ENCODE peak calls at places on chromosomes 4 and X, in six cellular contexts. One of them, this sample, is unnamed. For H3K9me3, the result is how much of the 10 kb centered on the place peaks cover.

GRCh38 chr4:105641876-105642275 is 66.6 kb downstream of the INTS12 start:
- DNase-seq in neural progenitor cell: no peak
- DNase-seq in cardiac muscle cell: no peak
- DNase-seq in fibroblast of lung: no peak
- DNase-seq in astrocyte: no peak
- DNase-seq in left lung: no peak
- DNase-seq in this sample: no peak

GRCh38 chr4:100299019-100299418 is 108.8 kb upstream of the DDIT4L start:
- DNase-seq in neural progenitor cell: peak
- DNase-seq in cardiac muscle cell: peak
- DNase-seq in fibroblast of lung: peak
- DNase-seq in astrocyte: peak
- DNase-seq in left lung: no peak
- DNase-seq in this sample: no peak

GRCh38 chrX:16023790-16024734 is 99.3 kb upstream of the GRPR start:
- DNase-seq in neural progenitor cell: peak
- DNase-seq in cardiac muscle cell: peak
- DNase-seq in fibroblast of lung: peak
- DNase-seq in astrocyte: peak
- DNase-seq in left lung: no peak
- DNase-seq in this sample: no peak

GRCh38 chr4:95415346-95415771 is 133.4 kb downstream of the UNC5C start:
- DNase-seq in neural progenitor cell: no peak
- DNase-seq in cardiac muscle cell: peak
- DNase-seq in fibroblast of lung: peak
- DNase-seq in astrocyte: peak
- DNase-seq in left lung: no peak
- DNase-seq in this sample: no peak

GRCh38 chr4:84565951-84566350 is 17.0 kb upstream of the CDS1 start:
- DNase-seq in neural progenitor cell: no peak
- DNase-seq in cardiac muscle cell: no peak
- DNase-seq in fibroblast of lung: no peak
- DNase-seq in astrocyte: no peak
- DNase-seq in left lung: no peak
- DNase-seq in this sample: no peak

GRCh38 chr4:90069151-90069550 is 58.0 kb upstream of the CCSER1 start:
- DNase-seq in neural progenitor cell: no peak
- DNase-seq in cardiac muscle cell: peak
- DNase-seq in fibroblast of lung: peak
- DNase-seq in astrocyte: peak
- DNase-seq in left lung: no peak
- DNase-seq in this sample: no peak

GRCh38 chr4:26145212-26145611 is 175.6 kb upstream of the RBPJ start:
- DNase-seq in neural progenitor cell: no peak
- DNase-seq in cardiac muscle cell: no peak
- DNase-seq in fibroblast of lung: no peak
- DNase-seq in astrocyte: no peak
- DNase-seq in left lung: no peak
- DNase-seq in this sample: no peak

GRCh38 chrX:40504801-40505605 is 75.8 kb upstream of the ATP6AP2 start:
- DNase-seq in neural progenitor cell: no peak
- DNase-seq in cardiac muscle cell: peak
- DNase-seq in fibroblast of lung: peak
- DNase-seq in astrocyte: peak
- DNase-seq in left lung: no peak
- DNase-seq in this sample: no peak

GRCh38 chrX:151476597-151476996 is 79.6 kb downstream of the VMA21 start:
- DNase-seq in neural progenitor cell: no peak
- DNase-seq in cardiac muscle cell: no peak
- DNase-seq in fibroblast of lung: no peak
- DNase-seq in astrocyte: no peak
- DNase-seq in left lung: no peak
- DNase-seq in this sample: no peak

GRCh38 chrX:16832301-16832700 is 37.9 kb downstream of the RBBP7 start:
- DNase-seq in neural progenitor cell: no peak
- DNase-seq in cardiac muscle cell: no peak
- DNase-seq in fibroblast of lung: peak
- DNase-seq in astrocyte: peak
- DNase-seq in left lung: no peak
- DNase-seq in this sample: no peak

GRCh38 chrX:13476384-13476783 is 93.0 kb upstream of the EGFL6 start:
- DNase-seq in neural progenitor cell: no peak
- DNase-seq in cardiac muscle cell: no peak
- DNase-seq in fibroblast of lung: no peak
- DNase-seq in astrocyte: no peak
- DNase-seq in left lung: no peak
- DNase-seq in this sample: no peak

GRCh38 chr4:174999407-174999806 is 81.2 kb downstream of the ADAM29 start:
- DNase-seq in neural progenitor cell: no peak
- DNase-seq in cardiac muscle cell: no peak
- DNase-seq in fibroblast of lung: peak
- DNase-seq in astrocyte: peak
- DNase-seq in left lung: no peak
- DNase-seq in this sample: no peak

GRCh38 chr4:174989791-174990190 is 71.6 kb downstream of the ADAM29 start:
- DNase-seq in neural progenitor cell: no peak
- DNase-seq in cardiac muscle cell: no peak
- DNase-seq in fibroblast of lung: no peak
- DNase-seq in astrocyte: no peak
- DNase-seq in left lung: no peak
- DNase-seq in this sample: no peak

GRCh38 chr4:174996079-174996478 is 77.9 kb downstream of the ADAM29 start:
- DNase-seq in neural progenitor cell: no peak
- DNase-seq in cardiac muscle cell: no peak
- DNase-seq in fibroblast of lung: no peak
- DNase-seq in astrocyte: no peak
- DNase-seq in left lung: no peak
- DNase-seq in this sample: peak

DNA sequence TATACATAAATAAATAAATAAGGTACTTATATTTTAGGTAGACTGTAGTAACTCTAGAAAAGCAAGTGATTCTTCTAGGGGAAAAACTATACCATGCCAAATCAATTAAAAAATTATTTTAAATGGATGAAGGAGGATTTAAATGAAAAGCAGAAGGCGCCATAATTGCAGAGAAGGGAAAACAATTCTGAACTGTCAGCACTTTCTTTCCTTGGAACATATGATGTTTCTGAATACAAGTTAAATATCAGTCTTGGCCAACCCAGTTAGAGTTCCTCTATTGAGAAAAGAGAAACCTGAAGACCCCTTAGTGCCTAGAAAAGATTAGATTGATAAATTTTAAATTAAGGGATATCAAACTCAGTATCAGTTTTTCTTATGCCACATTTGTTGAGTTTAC is 75.8 kb downstream of the ADAM29 start:
- DNase-seq in neural progenitor cell: no peak
- DNase-seq in cardiac muscle cell: no peak
- DNase-seq in fibroblast of lung: no peak
- DNase-seq in astrocyte: no peak
- DNase-seq in left lung: no peak
- DNase-seq in this sample: no peak
- H3K9me3 ChIP-seq in neural progenitor cell: under half
- H3K9me3 ChIP-seq in cardiac muscle cell: under half
- H3K9me3 ChIP-seq in fibroblast of lung: under half
- H3K9me3 ChIP-seq in astrocyte: under half
- H3K9me3 ChIP-seq in left lung: under half
- H3K9me3 ChIP-seq in this sample: under half

GRCh38 chr4:766559-767283 is 59.2 kb downstream of the CPLX1 start:
- DNase-seq in neural progenitor cell: no peak
- DNase-seq in cardiac muscle cell: no peak
- DNase-seq in fibroblast of lung: no peak
- DNase-seq in astrocyte: no peak
- DNase-seq in left lung: no peak
- DNase-seq in this sample: no peak

GRCh38 chr4:769511-769910 is 56.4 kb downstream of the CPLX1 start:
- DNase-seq in neural progenitor cell: no peak
- DNase-seq in cardiac muscle cell: no peak
- DNase-seq in fibroblast of lung: no peak
- DNase-seq in astrocyte: no peak
- DNase-seq in left lung: no peak
- DNase-seq in this sample: no peak

GRCh38 chr4:770022-770421 is 55.9 kb downstream of the CPLX1 start:
- DNase-seq in neural progenitor cell: no peak
- DNase-seq in cardiac muscle cell: no peak
- DNase-seq in fibroblast of lung: no peak
- DNase-seq in astrocyte: no peak
- DNase-seq in left lung: no peak
- DNase-seq in this sample: no peak

GRCh38 chr4:768076-768475 is 57.9 kb downstream of the CPLX1 start:
- DNase-seq in neural progenitor cell: no peak
- DNase-seq in cardiac muscle cell: no peak
- DNase-seq in fibroblast of lung: no peak
- DNase-seq in astrocyte: no peak
- DNase-seq in left lung: no peak
- DNase-seq in this sample: no peak

GRCh38 chr4:768995-769394 is 56.9 kb downstream of the CPLX1 start:
- DNase-seq in neural progenitor cell: no peak
- DNase-seq in cardiac muscle cell: no peak
- DNase-seq in fibroblast of lung: no peak
- DNase-seq in astrocyte: no peak
- DNase-seq in left lung: no peak
- DNase-seq in this sample: no peak
- H3K9me3 ChIP-seq in neural progenitor cell: under half
- H3K9me3 ChIP-seq in cardiac muscle cell: under half
- H3K9me3 ChIP-seq in fibroblast of lung: under half
- H3K9me3 ChIP-seq in astrocyte: under half
- H3K9me3 ChIP-seq in left lung: under half
- H3K9me3 ChIP-seq in this sample: under half

DNA sequence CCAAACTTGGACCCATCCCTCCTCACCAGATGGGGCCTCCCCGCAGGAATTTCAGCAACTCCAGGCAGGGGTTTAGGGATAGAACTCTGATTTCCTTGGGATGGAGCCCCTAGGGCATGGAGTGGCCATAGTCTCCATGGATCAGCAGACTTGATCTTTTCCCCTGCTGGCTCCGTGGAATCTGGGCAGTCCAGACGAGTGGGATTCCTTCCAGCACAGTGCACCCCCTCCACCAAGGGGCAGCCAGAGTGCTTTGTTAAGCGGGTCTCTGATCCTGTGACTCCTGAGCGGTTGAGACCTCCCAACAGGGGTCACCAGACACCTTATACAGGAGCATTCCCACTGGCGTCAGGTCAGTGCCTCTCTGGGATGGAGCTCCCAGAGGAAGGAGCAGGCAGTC is 40.4 kb downstream of the ENPP6 start:
- DNase-seq in neural progenitor cell: no peak
- DNase-seq in cardiac muscle cell: no peak
- DNase-seq in fibroblast of lung: no peak
- DNase-seq in astrocyte: no peak
- DNase-seq in left lung: no peak
- DNase-seq in this sample: no peak
- H3K9me3 ChIP-seq in neural progenitor cell: under half
- H3K9me3 ChIP-seq in cardiac muscle cell: under half
- H3K9me3 ChIP-seq in fibroblast of lung: under half
- H3K9me3 ChIP-seq in astrocyte: under half
- H3K9me3 ChIP-seq in left lung: under half
- H3K9me3 ChIP-seq in this sample: under half

GRCh38 chr4:146621-147020 is 22.3 kb downstream of the ZNF718 start:
- DNase-seq in neural progenitor cell: no peak
- DNase-seq in cardiac muscle cell: no peak
- DNase-seq in fibroblast of lung: no peak
- DNase-seq in astrocyte: no peak
- DNase-seq in left lung: no peak
- DNase-seq in this sample: no peak

DNA sequence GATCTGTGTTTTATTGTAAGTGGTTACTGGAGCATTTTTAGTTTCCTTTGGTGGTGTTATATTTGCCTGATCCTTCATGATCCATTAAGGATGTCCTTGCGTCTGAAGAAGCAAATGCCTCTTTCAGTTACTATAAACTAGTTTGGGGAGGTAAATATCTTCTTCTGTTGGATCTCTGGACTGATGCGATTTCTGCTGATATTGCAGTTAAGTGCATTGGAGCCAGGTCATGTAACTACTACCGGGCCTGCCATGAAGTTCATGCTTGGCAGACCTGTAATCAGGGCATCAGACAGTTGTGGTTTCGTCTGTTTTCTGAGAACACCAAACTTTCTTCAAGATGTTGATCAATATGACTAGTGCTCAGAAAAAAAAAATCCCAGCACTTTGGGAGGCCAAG is 22.9 kb downstream of the ZNF718 start:
- DNase-seq in neural progenitor cell: no peak
- DNase-seq in cardiac muscle cell: no peak
- DNase-seq in fibroblast of lung: no peak
- DNase-seq in astrocyte: no peak
- DNase-seq in left lung: no peak
- DNase-seq in this sample: no peak
- H3K9me3 ChIP-seq in neural progenitor cell: half or more
- H3K9me3 ChIP-seq in cardiac muscle cell: under half
- H3K9me3 ChIP-seq in fibroblast of lung: under half
- H3K9me3 ChIP-seq in astrocyte: under half
- H3K9me3 ChIP-seq in left lung: half or more
- H3K9me3 ChIP-seq in this sample: half or more

DNA sequence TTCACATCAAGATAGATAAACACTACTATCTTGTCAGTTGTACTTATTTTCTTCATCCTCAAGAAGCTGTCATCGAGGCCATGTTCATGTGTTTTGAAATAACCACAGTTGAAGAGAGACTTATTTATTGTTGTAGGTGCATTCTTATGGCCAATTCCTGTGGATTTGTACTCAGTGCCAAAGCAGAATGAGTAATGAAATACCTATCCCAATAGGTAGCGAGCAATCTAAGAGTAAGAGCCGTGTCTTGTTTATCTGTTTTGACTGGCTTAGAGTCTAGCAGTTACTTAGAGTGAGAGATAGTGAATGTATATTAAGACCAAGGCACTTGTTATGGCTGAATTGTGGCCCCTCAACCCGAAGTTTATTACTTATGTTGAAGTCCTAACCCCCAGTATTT is 631.0 kb upstream of the SPANXN1 start:
- DNase-seq in neural progenitor cell: no peak
- DNase-seq in cardiac muscle cell: no peak
- DNase-seq in fibroblast of lung: peak
- DNase-seq in astrocyte: peak
- DNase-seq in left lung: no peak
- DNase-seq in this sample: no peak
- H3K9me3 ChIP-seq in neural progenitor cell: under half
- H3K9me3 ChIP-seq in cardiac muscle cell: under half
- H3K9me3 ChIP-seq in fibroblast of lung: under half
- H3K9me3 ChIP-seq in astrocyte: under half
- H3K9me3 ChIP-seq in left lung: under half
- H3K9me3 ChIP-seq in this sample: under half

GRCh38 chr4:4778491-4779003 is 80.9 kb upstream of the MSX1 start:
- DNase-seq in neural progenitor cell: no peak
- DNase-seq in cardiac muscle cell: no peak
- DNase-seq in fibroblast of lung: no peak
- DNase-seq in astrocyte: no peak
- DNase-seq in left lung: no peak
- DNase-seq in this sample: no peak

GRCh38 chr4:4781936-4782754 is 77.3 kb upstream of the MSX1 start:
- DNase-seq in neural progenitor cell: no peak
- DNase-seq in cardiac muscle cell: peak
- DNase-seq in fibroblast of lung: peak
- DNase-seq in astrocyte: peak
- DNase-seq in left lung: no peak
- DNase-seq in this sample: no peak

GRCh38 chr4:4779486-4779885 is 80.0 kb upstream of the MSX1 start:
- DNase-seq in neural progenitor cell: no peak
- DNase-seq in cardiac muscle cell: no peak
- DNase-seq in fibroblast of lung: no peak
- DNase-seq in astrocyte: no peak
- DNase-seq in left lung: no peak
- DNase-seq in this sample: no peak

GRCh38 chr4:4782969-4783368 is 76.5 kb upstream of the MSX1 start:
- DNase-seq in neural progenitor cell: no peak
- DNase-seq in cardiac muscle cell: peak
- DNase-seq in fibroblast of lung: no peak
- DNase-seq in astrocyte: no peak
- DNase-seq in left lung: no peak
- DNase-seq in this sample: no peak

GRCh38 chr4:4780634-4781287 is 78.7 kb upstream of the MSX1 start:
- DNase-seq in neural progenitor cell: no peak
- DNase-seq in cardiac muscle cell: peak
- DNase-seq in fibroblast of lung: peak
- DNase-seq in astrocyte: peak
- DNase-seq in left lung: no peak
- DNase-seq in this sample: no peak
- H3K9me3 ChIP-seq in neural progenitor cell: under half
- H3K9me3 ChIP-seq in cardiac muscle cell: under half
- H3K9me3 ChIP-seq in fibroblast of lung: under half
- H3K9me3 ChIP-seq in astrocyte: under half
- H3K9me3 ChIP-seq in left lung: under half
- H3K9me3 ChIP-seq in this sample: under half

This sample was measured in OCI-LY7.